ENCODE peak calls at places on chromosomes 13 and 19, in ten cellular contexts. I, D, G, B, A, C, U, S, H and N are unnamed samples.

GRCh38 chr13:41428155-41428554 is 29.2 kb upstream of the RGCC start:
- DNase-seq in I (peak), D (no peak), G (peak), B (no peak), A (no peak), C (no peak), U (no peak), S (no peak), H (no peak), N (no peak)

GRCh38 chr19:44005968-44006367 is 3.2 kb downstream of the ZNF230 start:
- DNase-seq in I (no peak), D (no peak), G (peak), B (no peak), A (no peak), C (no peak), U (no peak), S (no peak), H (no peak), N (no peak)

GRCh38 chr13:50104493-50104892 is 89.2 kb downstream of the KCNRG start:
- DNase-seq in I (no peak), D (no peak), G (peak), B (no peak), A (no peak), C (no peak), U (no peak), S (no peak), H (peak), N (no peak)

GRCh38 chr13:75850915-75851314 is 214.8 kb downstream of the LMO7 start:
- DNase-seq in I (no peak), D (no peak), G (peak), B (no peak), A (no peak), C (peak), U (no peak), S (no peak), H (no peak), N (no peak)

GRCh38 chr13:48857576-48857975 is 118.1 kb upstream of the FNDC3A start:
- DNase-seq in I (no peak), D (no peak), G (no peak), B (no peak), A (no peak), C (no peak), U (no peak), S (no peak), H (no peak), N (no peak)

GRCh38 chr19:53586277-53586691 is 45.5 kb upstream of the DPRX start:
- DNase-seq in I (no peak), D (no peak), G (no peak), B (no peak), A (no peak), C (no peak), U (no peak), S (no peak), H (no peak), N (no peak)

GRCh38 chr13:51764184-51765141 is 39.5 kb downstream of the DHRS12 start:
- DNase-seq in I (peak), D (no peak), G (peak), B (no peak), A (peak), C (peak), U (peak), S (no peak), H (no peak), N (peak)

GRCh38 chr13:94233401-94233800 is 246.1 kb downstream of the DCT start:
- DNase-seq in I (no peak), D (no peak), G (peak), B (no peak), A (peak), C (peak), U (no peak), S (no peak), H (peak), N (no peak)

GRCh38 chr13:114144606-114145244 is 12.3 kb upstream of the RASA3 start:
- DNase-seq in I (peak), D (peak), G (no peak), B (no peak), A (no peak), C (no peak), U (no peak), S (no peak), H (no peak), N (no peak)

GRCh38 chr19:33963514-33963913 is 166.8 kb downstream of the KCTD15 start:
- DNase-seq in I (no peak), D (no peak), G (no peak), B (no peak), A (no peak), C (no peak), U (no peak), S (no peak), H (no peak), N (no peak)

GRCh38 chr19:33303791-33304759 is 1.7 kb upstream of the CEBPA start:
- DNase-seq in I (no peak), D (peak), G (peak), B (no peak), A (no peak), C (no peak), U (peak), S (no peak), H (no peak), N (no peak)

GRCh38 chr19:15155296-15155695 is 45.5 kb downstream of the NOTCH3 start:
- DNase-seq in I (no peak), D (no peak), G (no peak), B (no peak), A (no peak), C (no peak), U (no peak), S (no peak), H (no peak), N (no peak)

GRCh38 chr13:113597386-113598080 is 13.0 kb downstream of the TFDP1 start:
- DNase-seq in I (peak), D (peak), G (no peak), B (peak), A (no peak), C (no peak), U (no peak), S (no peak), H (no peak), N (no peak)

GRCh38 chr13:86020350-86021002 is 221.3 kb upstream of the SLITRK6 start:
- DNase-seq in I (no peak), D (no peak), G (peak), B (no peak), A (peak), C (no peak), U (no peak), S (no peak), H (peak), N (no peak)

GRCh38 chr19:34960103-34960805 is 3.8 kb downstream of the ZNF792 start:
- DNase-seq in I (no peak), D (no peak), G (peak), B (no peak), A (peak), C (no peak), U (no peak), S (no peak), H (peak), N (no peak)

GRCh38 chr13:97435794-97436193 is 1.8 kb downstream of the RAP2A start:
- DNase-seq in I (no peak), D (no peak), G (peak), B (no peak), A (peak), C (no peak), U (no peak), S (no peak), H (no peak), N (no peak)

GRCh38 chr13:112616586-112617381 is 28.8 kb upstream of the TUBGCP3 start:
- DNase-seq in I (no peak), D (no peak), G (peak), B (peak), A (peak), C (peak), U (peak), S (no peak), H (peak), N (peak)

GRCh38 chr19:18009412-18010066 is 1.6 kb downstream of the ARRDC2 start:
- DNase-seq in I (no peak), D (no peak), G (peak), B (no peak), A (no peak), C (no peak), U (no peak), S (no peak), H (no peak), N (no peak)

GRCh38 chr19:41569481-41570150 is 6.3 kb upstream of the CEACAM21 start:
- DNase-seq in I (no peak), D (no peak), G (no peak), B (no peak), A (no peak), C (no peak), U (no peak), S (no peak), H (no peak), N (no peak)

GRCh38 chr19:41563847-41564514 is 12.0 kb upstream of the CEACAM21 start:
- DNase-seq in I (peak), D (no peak), G (no peak), B (no peak), A (no peak), C (no peak), U (no peak), S (no peak), H (peak), N (no peak)

GRCh38 chr19:41565384-41565730 is 10.6 kb upstream of the CEACAM21 start:
- DNase-seq in I (no peak), D (no peak), G (no peak), B (no peak), A (no peak), C (no peak), U (no peak), S (no peak), H (no peak), N (no peak)

GRCh38 chr19:41570179-41570578 is 5.8 kb upstream of the CEACAM21 start:
- DNase-seq in I (no peak), D (no peak), G (no peak), B (no peak), A (no peak), C (no peak), U (no peak), S (no peak), H (no peak), N (no peak)

GRCh38 chr19:41564515-41565383 is 11.2 kb upstream of the CEACAM21 start:
- DNase-seq in I (no peak), D (no peak), G (peak), B (peak), A (no peak), C (no peak), U (no peak), S (no peak), H (no peak), N (no peak)
- H3K4me3 ChIP-seq in I (peak), D (peak), G (no peak), B (peak), A (no peak), C (no peak), U (no peak), S (peak), H (no peak), N (peak)

GRCh38 chr19:29667390-29667783 is 2.1 kb downstream of the PLEKHF1 start:
- DNase-seq in I (no peak), D (peak), G (no peak), B (no peak), A (no peak), C (no peak), U (no peak), S (no peak), H (no peak), N (no peak)
- H3K4me3 ChIP-seq in I (peak), D (peak), G (peak), B (no peak), A (no peak), C (no peak), U (no peak), S (no peak), H (no peak), N (peak)

GRCh38 chr19:20371911-20372310 is 193.7 kb downstream of the ZNF737 start:
- DNase-seq in I (no peak), D (no peak), G (no peak), B (no peak), A (no peak), C (no peak), U (no peak), S (no peak), H (no peak), N (no peak)
- H3K4me3 ChIP-seq in I (no peak), D (no peak), G (no peak), B (no peak), A (no peak), C (no peak), U (no peak), S (no peak), H (no peak), N (no peak)

GRCh38 chr13:28138012-28138755 is at the start of gene PAN3:
- DNase-seq in I (peak), D (peak), G (peak), B (peak), A (peak), C (peak), U (peak), S (peak), H (peak), N (peak)

GRCh38 chr13:28137556-28137955 is 789 bp upstream of the PAN3 start:
- DNase-seq in I (no peak), D (no peak), G (peak), B (no peak), A (no peak), C (no peak), U (no peak), S (no peak), H (no peak), N (no peak)

GRCh38 chr13:28140433-28141125 is 2.2 kb downstream of the PAN3 start:
- DNase-seq in I (no peak), D (no peak), G (peak), B (peak), A (no peak), C (no peak), U (no peak), S (no peak), H (no peak), N (no peak)

GRCh38 chr13:28138756-28139470 is 568 bp downstream of the PAN3 start:
- DNase-seq in I (peak), D (peak), G (peak), B (peak), A (peak), C (peak), U (peak), S (peak), H (peak), N (peak)

GRCh38 chr13:28136916-28137315 is 1.4 kb upstream of the PAN3 start:
- DNase-seq in I (no peak), D (no peak), G (peak), B (no peak), A (no peak), C (no peak), U (no peak), S (no peak), H (no peak), N (no peak)
- H3K4me3 ChIP-seq in I (peak), D (peak), G (peak), B (peak), A (peak), C (peak), U (peak), S (peak), H (peak), N (peak)

DNA sequence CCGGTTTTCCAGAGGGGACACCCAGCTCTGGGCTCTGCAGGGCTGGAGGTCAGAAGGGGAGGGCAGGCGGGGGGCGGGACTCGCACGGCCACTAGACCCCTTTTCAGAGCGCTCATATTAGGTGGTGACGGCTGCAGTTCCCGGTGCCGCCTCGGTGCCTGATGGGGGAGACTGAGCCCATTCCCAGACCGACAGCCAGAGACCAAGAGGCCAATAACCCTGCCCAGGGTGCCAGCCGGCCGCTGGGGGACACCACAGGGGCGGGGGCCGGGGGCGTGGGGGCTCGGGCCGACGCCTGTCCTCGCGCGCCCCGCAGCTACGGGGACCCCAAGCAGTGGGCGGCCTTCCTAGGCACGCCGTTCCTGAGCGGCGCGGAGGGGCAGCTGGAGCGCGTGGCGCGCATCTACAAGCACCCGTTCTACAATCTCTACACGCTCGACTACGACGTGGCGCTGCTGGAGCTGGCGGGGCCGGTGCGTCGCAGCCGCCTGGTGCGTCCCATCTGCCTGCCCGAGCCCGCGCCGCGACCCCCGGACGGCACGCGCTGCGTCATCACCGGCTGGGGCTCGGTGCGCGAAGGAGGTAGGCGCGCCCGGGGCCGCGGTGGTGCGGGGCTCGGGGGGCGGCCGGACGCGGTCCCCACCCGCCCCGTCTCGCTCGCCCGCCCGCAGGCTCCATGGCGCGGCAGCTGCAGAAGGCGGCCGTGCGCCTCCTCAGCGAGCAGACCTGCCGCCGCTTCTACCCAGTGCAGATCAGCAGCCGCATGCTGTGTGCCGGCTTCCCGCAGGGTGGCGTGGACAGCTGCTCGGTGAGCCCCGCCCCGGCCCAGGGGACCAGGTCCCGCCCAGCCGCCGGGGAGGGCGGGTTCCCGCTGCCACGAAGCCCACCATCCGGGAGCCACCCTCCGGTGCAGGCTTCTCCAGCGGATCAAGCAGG is 2.4 kb downstream of the TIMM13 start:
- DNase-seq in I (no peak), D (no peak), G (peak), B (no peak), A (peak), C (no peak), U (peak), S (peak), H (no peak), N (peak)
- H3K4me3 ChIP-seq in I (no peak), D (peak), G (peak), B (no peak), A (no peak), C (no peak), U (peak), S (peak), H (peak), N (no peak)

GRCh38 chr19:6772866-6773322 is 386 bp downstream of the VAV1 start:
- DNase-seq in I (no peak), D (no peak), G (no peak), B (no peak), A (no peak), C (no peak), U (no peak), S (no peak), H (no peak), N (no peak)
- H3K4me3 ChIP-seq in I (peak), D (peak), G (no peak), B (no peak), A (no peak), C (no peak), U (no peak), S (no peak), H (no peak), N (no peak)

DNA sequence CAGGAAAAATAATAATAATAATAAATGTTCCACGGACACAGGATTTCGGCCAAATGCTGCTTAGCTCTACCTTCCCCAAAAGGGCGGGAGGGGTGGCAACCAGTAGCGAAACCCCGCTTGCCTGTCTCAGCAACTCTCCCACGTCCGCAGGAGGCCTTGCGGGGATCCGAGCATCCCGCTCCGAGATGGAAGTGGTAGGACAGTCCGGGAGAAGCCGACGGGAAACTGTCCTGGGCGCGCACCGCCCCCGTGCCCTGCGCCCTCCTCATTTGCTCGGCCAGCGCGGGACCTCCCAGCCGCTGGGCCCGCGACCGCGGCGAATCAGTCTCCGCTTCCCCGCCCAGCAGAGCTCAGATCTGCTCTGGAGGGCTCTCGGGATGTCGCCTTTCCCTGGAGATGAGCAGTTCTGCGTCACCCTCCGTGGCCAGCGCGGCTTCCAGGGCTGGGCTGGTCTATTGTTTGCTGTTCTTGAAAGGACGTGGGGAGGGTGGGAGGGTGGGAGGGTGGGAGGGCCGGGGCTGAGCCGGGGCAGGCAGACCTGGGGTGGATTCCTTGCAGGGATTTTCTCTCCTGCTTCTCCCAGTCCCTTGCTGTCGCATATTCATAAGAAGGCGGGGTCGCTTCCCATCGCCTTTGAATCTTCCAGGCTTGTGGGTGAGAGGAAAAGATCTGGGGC is 48.8 kb upstream of the PABPC3 start:
- DNase-seq in I (no peak), D (no peak), G (peak), B (peak), A (peak), C (peak), U (no peak), S (no peak), H (peak), N (no peak)
- H3K4me3 ChIP-seq in I (no peak), D (peak), G (peak), B (peak), A (peak), C (peak), U (no peak), S (peak), H (peak), N (peak)

DNA sequence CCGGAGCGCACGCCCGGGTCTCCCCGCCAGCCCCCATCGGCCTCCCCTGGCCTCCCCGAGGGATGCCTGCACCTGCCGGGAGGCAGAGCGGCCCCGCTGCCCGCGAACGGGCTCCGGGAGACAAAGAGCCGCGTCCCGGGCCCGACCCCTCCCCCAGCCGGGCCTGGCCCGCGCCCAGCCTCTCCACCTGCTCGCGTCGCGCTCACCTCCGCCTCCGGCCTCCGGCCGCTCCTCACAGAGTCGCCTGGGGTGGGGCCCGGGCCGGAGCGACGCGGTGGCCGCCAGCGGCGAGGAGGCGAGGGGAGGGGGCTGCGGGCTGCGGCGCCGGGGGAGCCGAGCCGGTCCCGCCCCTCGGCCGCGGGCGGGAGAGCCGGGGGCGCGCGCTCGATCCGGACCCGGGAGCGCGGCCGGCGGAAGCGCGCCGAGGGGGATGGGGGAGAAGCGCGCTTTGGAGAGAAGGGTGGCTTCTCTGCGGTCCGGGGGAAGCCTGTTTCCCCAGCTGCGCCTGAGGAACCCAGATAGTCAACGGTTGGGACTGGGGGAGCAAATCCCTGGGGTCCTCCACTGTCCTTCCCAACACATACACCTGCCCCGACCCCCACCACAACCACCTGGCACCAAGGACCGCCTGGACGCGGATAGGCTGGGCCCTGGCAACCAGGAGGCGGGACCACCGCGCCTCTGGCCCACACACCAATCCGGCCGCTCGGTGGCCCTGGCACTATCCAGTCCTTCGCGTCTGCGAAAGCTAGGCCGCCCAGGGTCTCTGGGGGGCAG is at the start of gene PRR36:
- DNase-seq in I (no peak), D (peak), G (no peak), B (peak), A (no peak), C (peak), U (peak), S (no peak), H (no peak), N (peak)
- H3K4me3 ChIP-seq in I (peak), D (peak), G (no peak), B (peak), A (peak), C (peak), U (no peak), S (peak), H (no peak), N (peak)

GRCh38 chr19:50820086-50820485 is 3.5 kb downstream of the KLK1 start:
- DNase-seq in I (no peak), D (no peak), G (no peak), B (no peak), A (no peak), C (no peak), U (peak), S (no peak), H (no peak), N (no peak)
- H3K4me3 ChIP-seq in I (no peak), D (no peak), G (no peak), B (no peak), A (no peak), C (no peak), U (peak), S (peak), H (no peak), N (no peak)